ENCODE peak calls at places on chromosomes 6 and 20, in seven cellular contexts. B is A673; J is neural progenitor cell; W is fibroblast of lung; Y is endothelial cell of umbilical vein; F is GM12865; H is CD4-positive, alpha-beta T cell. A is an unnamed sample.

GRCh38 chr6:3306848-3307247 is 48.1 kb downstream of the PSMG4 start:
- DNase-seq in B (no peak), J (no peak), W (no peak), Y (no peak), F (no peak), H (no peak), A (no peak)

GRCh38 chr6:44789790-44790189 is 402.3 kb downstream of the CDC5L start:
- DNase-seq in B (no peak), J (no peak), W (no peak), Y (no peak), F (no peak), H (no peak), A (no peak)

GRCh38 chr6:30885481-30885998 is 1.2 kb downstream of the DDR1 start:
- DNase-seq in B (no peak), J (peak; percentile 26), W (no peak), Y (no peak), F (no peak), H (no peak), A (no peak)

GRCh38 chr6:27205375-27206278 is 41.9 kb upstream of the PRSS16 start:
- DNase-seq in B (no peak), J (peak; percentile 44), W (peak; percentile 22), Y (no peak), F (peak; percentile 49), H (no peak), A (no peak)

GRCh38 chr6:121809211-121809610 is 373.8 kb downstream of the GJA1 start:
- DNase-seq in B (no peak), J (no peak), W (peak; percentile 72), Y (no peak), F (no peak), H (no peak), A (no peak)

GRCh38 chr6:23713211-23713610 is 412.8 kb upstream of the NRSN1 start:
- DNase-seq in B (no peak), J (no peak), W (no peak), Y (no peak), F (peak; percentile 14), H (no peak), A (no peak)

GRCh38 chr20:50844430-50845100 is 49.7 kb downstream of the BCAS4 start:
- DNase-seq in B (no peak), J (no peak), W (peak; percentile 55), Y (peak; percentile 63), F (peak; percentile 97), H (no peak), A (no peak)

GRCh38 chr20:2697768-2698167 is 5.2 kb downstream of the EBF4 start:
- DNase-seq in B (no peak), J (no peak), W (no peak), Y (no peak), F (no peak), H (no peak), A (no peak)

GRCh38 chr6:84772428-84773132 is 8.2 kb upstream of the TBX18 start:
- DNase-seq in B (peak; percentile 32), J (peak; percentile 68), W (no peak), Y (no peak), F (no peak), H (no peak), A (no peak)

GRCh38 chr20:38315290-38315966 is 11.5 kb downstream of the BPI start:
- DNase-seq in B (peak; percentile 9), J (peak; percentile 16), W (peak; percentile 43), Y (no peak), F (no peak), H (no peak), A (no peak)

GRCh38 chr6:77217896-77218295 is 245.4 kb downstream of the HTR1B start:
- DNase-seq in B (no peak), J (no peak), W (no peak), Y (no peak), F (no peak), H (no peak), A (no peak)

GRCh38 chr20:1320016-1320415 is 8.9 kb downstream of the SDCBP2 start:
- DNase-seq in B (no peak), J (no peak), W (no peak), Y (no peak), F (no peak), H (no peak), A (no peak)

GRCh38 chr6:150622941-150623874 is 23.5 kb downstream of the PLEKHG1 start:
- DNase-seq in B (no peak), J (no peak), W (no peak), Y (no peak), F (peak; percentile 85), H (no peak), A (no peak)

GRCh38 chr6:138428943-138429616 is 25.1 kb downstream of the HEBP2 start:
- DNase-seq in B (peak; percentile 70), J (peak; percentile 64), W (peak; percentile 84), Y (peak; percentile 62), F (peak; percentile 63), H (no peak), A (no peak)

GRCh38 chr20:61356171-61356570 is 104.1 kb downstream of the CDH4 start:
- DNase-seq in B (no peak), J (no peak), W (no peak), Y (no peak), F (no peak), H (no peak), A (no peak)

GRCh38 chr6:145887969-145888368 is 73.4 kb upstream of the FBXO30 start:
- DNase-seq in B (peak; percentile 50), J (no peak), W (peak; percentile 36), Y (peak; percentile 70), F (peak; percentile 44), H (no peak), A (no peak)

GRCh38 chr6:145890422-145890821 is 73.7 kb downstream of the SHPRH start:
- DNase-seq in B (no peak), J (no peak), W (no peak), Y (no peak), F (no peak), H (no peak), A (no peak)

GRCh38 chr6:145883263-145883662 is 68.7 kb upstream of the FBXO30 start:
- DNase-seq in B (no peak), J (no peak), W (no peak), Y (no peak), F (no peak), H (no peak), A (no peak)

GRCh38 chr6:145882121-145882531 is 67.5 kb upstream of the FBXO30 start:
- DNase-seq in B (no peak), J (no peak), W (peak; percentile 64), Y (no peak), F (no peak), H (no peak), A (no peak)

DNA sequence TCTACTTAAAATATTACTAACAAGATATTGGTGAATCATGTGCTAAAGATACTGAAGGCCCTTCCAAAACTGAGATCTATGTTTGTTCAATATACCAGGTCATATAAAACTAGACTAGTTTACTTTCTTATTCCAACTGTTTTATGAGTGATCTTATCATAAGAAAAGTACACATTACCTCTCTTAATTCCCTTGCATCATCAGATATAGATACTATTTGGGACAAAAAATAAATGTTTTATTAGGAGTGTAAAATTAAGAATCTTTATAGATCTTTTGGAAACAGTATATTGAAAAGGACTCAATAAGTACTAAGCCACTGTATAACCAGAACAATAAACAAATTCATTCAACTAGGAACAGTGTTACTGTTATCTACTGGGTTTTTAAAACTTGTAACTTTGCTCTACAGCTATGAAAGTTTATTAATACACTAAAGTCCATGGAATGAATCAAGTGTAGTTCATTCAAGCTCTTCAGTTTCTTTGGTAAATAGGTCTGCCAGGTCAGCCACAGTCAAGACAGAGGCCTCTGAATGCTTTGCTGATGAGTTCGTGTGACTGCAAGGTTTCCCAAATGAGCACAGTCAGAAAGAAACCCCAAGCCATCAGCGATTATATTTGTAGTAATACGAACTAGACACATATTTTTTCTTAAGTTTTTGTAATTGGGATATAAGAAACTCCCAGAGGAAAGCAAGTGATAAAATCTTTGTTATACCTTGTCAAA is 71.8 kb upstream of the FBXO30 start:
- DNase-seq in B (no peak), J (no peak), W (peak; percentile 28), Y (no peak), F (no peak), H (no peak), A (no peak)
- TF ChIP-seq CTCF in B (no peak), J (no peak), W (no peak), Y (no peak), F (no peak), H (no peak), A (no peak)

GRCh38 chr6:82353848-82354247 is 9.8 kb upstream of the TPBG start:
- DNase-seq in B (no peak), J (no peak), W (no peak), Y (no peak), F (no peak), H (no peak), A (no peak)

DNA sequence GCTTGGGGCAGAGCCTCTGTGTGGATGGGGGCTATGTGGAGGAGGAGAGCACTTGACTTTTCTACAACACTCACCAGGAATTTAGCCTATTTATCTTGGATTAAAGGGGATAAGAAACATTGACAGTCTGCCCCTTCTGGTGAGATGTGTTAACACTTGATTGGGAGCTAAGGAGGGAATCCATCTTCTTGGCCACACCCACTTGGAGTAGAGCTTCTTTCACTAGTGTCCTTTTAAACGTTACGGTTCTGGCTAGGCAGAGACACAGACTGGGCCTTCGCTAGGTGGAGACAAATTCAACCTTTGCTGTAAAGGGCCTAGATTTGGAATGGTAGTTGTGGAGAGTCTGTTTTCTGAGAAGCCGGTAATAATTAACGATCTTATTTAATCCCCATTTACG is 15.5 kb upstream of the TPBG start:
- DNase-seq in B (peak; percentile 60), J (peak; percentile 41), W (no peak), Y (no peak), F (no peak), H (no peak), A (no peak)
- TF ChIP-seq CTCF in B (peak; percentile 19), J (peak; percentile 27), W (no peak), Y (no peak), F (no peak), H (no peak), A (no peak)

DNA sequence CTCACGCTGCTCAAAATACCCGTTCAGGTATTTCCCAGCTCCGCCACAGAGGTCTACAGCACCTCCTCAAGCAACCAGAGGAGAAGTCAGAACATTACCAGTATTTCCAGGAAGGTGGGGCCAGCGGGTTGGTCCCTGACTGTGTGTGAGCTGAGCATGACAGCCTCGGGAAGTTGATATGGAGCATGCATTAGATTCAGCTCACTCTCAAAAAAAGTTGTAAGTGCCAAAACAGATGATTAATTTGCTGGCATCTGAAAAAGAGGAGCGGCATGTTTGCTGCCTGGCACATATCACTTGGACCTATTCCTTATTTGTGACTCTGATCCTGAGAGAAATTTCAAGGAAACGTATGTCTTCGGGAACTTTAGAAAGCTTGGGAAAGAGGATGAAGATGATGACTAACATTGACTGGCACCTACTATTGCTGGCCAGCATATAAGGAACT is 32.3 kb downstream of the ELOVL2 start:
- DNase-seq in B (no peak), J (no peak), W (no peak), Y (no peak), F (peak; percentile 27), H (no peak), A (no peak)
- TF ChIP-seq CTCF in B (no peak), J (peak; percentile 3), W (no peak), Y (no peak), F (no peak), H (no peak), A (no peak)

DNA sequence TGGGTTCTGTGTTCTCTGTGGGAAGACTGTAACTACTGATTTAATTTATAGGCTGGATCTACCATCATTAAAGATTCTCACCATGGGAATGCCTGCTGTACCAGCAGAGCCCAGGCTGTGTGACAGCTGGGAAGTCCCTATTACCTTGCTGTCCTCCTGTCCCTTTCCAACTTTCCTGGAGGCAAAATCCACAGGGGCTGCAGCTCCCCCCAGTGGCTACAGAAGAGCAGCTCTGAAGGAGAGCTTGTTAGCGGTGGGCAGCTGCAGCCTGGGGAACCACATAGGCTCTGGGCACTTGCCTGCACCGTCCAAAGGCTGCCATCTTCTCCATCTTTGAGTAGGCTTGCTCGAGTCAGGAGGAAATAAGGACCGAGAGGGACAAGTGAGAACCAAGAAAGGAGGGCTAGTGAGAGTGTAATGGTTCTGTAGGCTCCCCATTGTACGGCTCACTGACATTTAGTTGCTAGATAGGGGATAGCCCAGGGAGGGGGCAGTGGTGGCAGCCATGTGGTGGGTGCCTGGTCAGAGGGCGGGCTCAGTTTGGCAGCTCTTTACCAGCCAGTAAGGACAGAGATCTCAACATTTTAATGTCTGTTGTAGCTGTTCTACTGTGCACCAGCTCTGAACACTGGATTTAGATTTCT is 155.1 kb upstream of the MLIP start:
- DNase-seq in B (peak; percentile 83), J (peak; percentile 81), W (peak; percentile 78), Y (peak; percentile 83), F (peak; percentile 40), H (no peak), A (peak; percentile 19)
- TF ChIP-seq CTCF in B (peak; percentile 86), J (peak; percentile 78), W (peak; percentile 87), Y (peak; percentile 92), F (peak; percentile 45), H (no peak), A (peak; percentile 88)